ENCODE peak calls at places on chromosomes 1 and 21, in five cellular contexts. L, K, T, D and R are unnamed samples.

GRCh38 chr1:2523191-2523890 is 3.1 kb downstream of the PANK4 start:
- DNase-seq in D (no peak), L (no peak), K (no peak), T (no peak), R (no peak)

GRCh38 chr1:101992816-101993575 is 3.7 kb downstream of the OLFM3 start:
- DNase-seq in D (no peak), L (no peak), K (no peak), T (no peak), R (no peak)

GRCh38 chr21:34700605-34701004 is 31.8 kb downstream of the CLIC6 start:
- DNase-seq in D (no peak), T (no peak), K (no peak), L (no peak), R (no peak)

GRCh38 chr1:233668725-233669294 is 54.9 kb downstream of the KCNK1 start:
- DNase-seq in T (no peak), K (no peak), D (no peak), L (no peak), R (no peak)

GRCh38 chr1:24769656-24770651 is 24.7 kb downstream of the CLIC4 start:
- DNase-seq in D (no peak), K (peak; percentile 56), T (no peak), L (no peak), R (no peak)

GRCh38 chr1:36641776-36642175 is 159.1 kb upstream of the CSF3R start:
- DNase-seq in D (no peak), L (no peak), K (no peak), T (no peak), R (no peak)

GRCh38 chr1:59499273-59499955 is 202.5 kb downstream of the FGGY start:
- DNase-seq in T (no peak), K (no peak), D (no peak), L (no peak), R (no peak)

GRCh38 chr1:116915182-116915611 is 5.5 kb downstream of the PTGFRN start:
- DNase-seq in L (no peak), K (no peak), T (no peak), D (no peak), R (no peak)

GRCh38 chr1:27021347-27022031 is 8.8 kb upstream of the TENT5B start:
- DNase-seq in T (no peak), D (no peak), K (no peak), L (no peak), R (no peak)

GRCh38 chr21:31618696-31619430 is 40.6 kb upstream of the SOD1 start:
- DNase-seq in K (no peak), L (no peak), T (no peak), D (no peak), R (no peak)

GRCh38 chr1:218584418-218585155 is 239.5 kb downstream of the TGFB2 start:
- DNase-seq in K (no peak), D (no peak), L (no peak), T (no peak), R (no peak)

GRCh38 chr1:27000817-27001460 is 7.4 kb downstream of the TRNP1 start:
- DNase-seq in L (no peak), K (no peak), T (no peak), D (no peak), R (no peak)

GRCh38 chr1:97158704-97159103 is 437.1 kb downstream of the PTBP2 start:
- DNase-seq in K (no peak), L (no peak), D (no peak), T (no peak), R (no peak)

GRCh38 chr1:43580039-43580438 is 49.4 kb downstream of the PTPRF start:
- DNase-seq in L (no peak), T (no peak), K (no peak), D (no peak), R (no peak)

GRCh38 chr1:151980287-151981177 is 13.1 kb downstream of the S100A10 start:
- DNase-seq in L (no peak), D (no peak), T (no peak), K (no peak), R (no peak)

GRCh38 chr1:80531182-80531581 is 1269.6 kb upstream of the ADGRL2 start:
- DNase-seq in D (no peak), K (no peak), L (no peak), T (no peak), R (no peak)

GRCh38 chr21:43882952-43883492 is 18.0 kb downstream of the AGPAT3 start:
- DNase-seq in K (no peak), T (no peak), L (no peak), D (no peak), R (no peak)

GRCh38 chr1:9631613-9632012 is 19.9 kb upstream of the PIK3CD start:
- DNase-seq in D (no peak), T (no peak), L (no peak), K (no peak), R (no peak)

GRCh38 chr1:117367769-117368059 is 465 bp downstream of the MAN1A2 start:
- DNase-seq in T (no peak), K (no peak), D (no peak), L (no peak), R (peak; percentile 37)

GRCh38 chr1:117537291-117537920 is 68.4 kb upstream of the TENT5C start:
- DNase-seq in D (no peak), L (no peak), T (no peak), K (no peak), R (peak; percentile 14)

GRCh38 chr1:156615946-156616345 is 3.3 kb upstream of the HAPLN2 start:
- DNase-seq in D (no peak), K (no peak), L (no peak), T (no peak), R (no peak)

GRCh38 chr21:18168108-18168507 is 76.5 kb upstream of the CHODL start:
- DNase-seq in L (no peak), T (no peak), K (no peak), D (no peak), R (no peak)

GRCh38 chr1:22556391-22557104 is 6.7 kb upstream of the EPHA8 start:
- DNase-seq in L (no peak), K (no peak), T (no peak), D (no peak), R (no peak)